ENCODE peak calls at places on chromosomes 11 and 22, in seven cellular contexts. U is sigmoid colon, C is A549, W is adrenal gland, L is HCT116, M is K562, O is breast epithelium. N is an unnamed sample.

GRCh38 chr11:12119502-12119901 is 9.1 kb downstream of the MICAL2 start:
- DNase-seq in M (no peak), C (no peak), W (no peak), O (no peak), L (no peak), U (no peak), N (no peak)

GRCh38 chr11:76041208-76041607 is 165.1 kb downstream of the WNT11 start:
- DNase-seq in U (no peak), L (no peak), W (no peak), O (no peak), C (no peak), M (no peak), N (no peak)

GRCh38 chr11:105456950-105457349 is 152.9 kb upstream of the GRIA4 start:
- DNase-seq in W (no peak), C (no peak), O (no peak), U (no peak), M (peak; percentile 18), L (no peak), N (no peak)

GRCh38 chr11:6203327-6203726 is 2.0 kb upstream of the C11orf42 start:
- DNase-seq in O (no peak), M (no peak), W (no peak), L (no peak), C (no peak), U (no peak), N (no peak)

GRCh38 chr11:75557649-75558494 is 4.2 kb upstream of the SERPINH1 start:
- DNase-seq in O (no peak), W (peak; percentile 87), L (no peak), C (no peak), U (peak; percentile 89), M (no peak), N (peak; percentile 63)

GRCh38 chr11:111836766-111837165 is 34.6 kb downstream of the ALG9 start:
- DNase-seq in W (no peak), O (no peak), M (no peak), C (no peak), L (no peak), U (no peak), N (no peak)

GRCh38 chr11:90288207-90288821 is 65.5 kb upstream of the CHORDC1 start:
- DNase-seq in C (peak; percentile 30), O (no peak), W (no peak), L (peak; percentile 16), M (peak; percentile 24), U (no peak), N (no peak)

GRCh38 chr11:74072721-74073120 is 63.8 kb upstream of the UCP3 start:
- DNase-seq in W (no peak), O (no peak), M (no peak), U (no peak), L (no peak), C (no peak), N (no peak)

GRCh38 chr11:75508051-75508561 is 17.6 kb downstream of the GDPD5 start:
- DNase-seq in L (no peak), M (no peak), C (no peak), W (no peak), O (no peak), U (no peak), N (no peak)

GRCh38 chr11:72787262-72788104 is 6.4 kb downstream of the STARD10 start:
- DNase-seq in L (no peak), O (no peak), W (no peak), C (peak; percentile 51), M (peak; percentile 84), U (no peak), N (no peak)

GRCh38 chr22:45528046-45528445 is 25.4 kb downstream of the FBLN1 start:
- DNase-seq in M (no peak), W (no peak), U (no peak), L (no peak), O (no peak), C (no peak), N (no peak)

GRCh38 chr11:6988506-6988905 is 31.6 kb downstream of the ZNF214 start:
- DNase-seq in L (no peak), C (no peak), M (no peak), W (no peak), O (no peak), U (no peak), N (no peak)

GRCh38 chr11:7167976-7168740 is 79.4 kb downstream of the RBMXL2 start:
- DNase-seq in C (no peak), W (no peak), M (no peak), L (no peak), O (no peak), U (no peak), N (no peak)

GRCh38 chr11:1780700-1781592 is 17.2 kb upstream of the CTSD start:
- DNase-seq in C (no peak), O (peak; percentile 41), M (no peak), W (peak; percentile 51), U (peak; percentile 66), L (no peak), N (no peak)

GRCh38 chr11:1779034-1779805 is 15.5 kb upstream of the CTSD start:
- DNase-seq in M (no peak), U (peak; percentile 51), L (no peak), C (no peak), O (peak; percentile 48), W (no peak), N (no peak)

GRCh38 chr11:1781593-1781975 is 17.9 kb upstream of the CTSD start:
- DNase-seq in U (no peak), M (no peak), L (no peak), C (no peak), W (no peak), O (no peak), N (no peak)

GRCh38 chr11:1778141-1778911 is 14.6 kb upstream of the CTSD start:
- DNase-seq in L (no peak), U (peak; percentile 61), O (peak; percentile 41), M (peak; percentile 52), W (no peak), C (no peak), N (no peak)

GRCh38 chr11:1779806-1780699 is 16.3 kb upstream of the CTSD start:
- DNase-seq in U (peak; percentile 39), W (no peak), O (peak; percentile 45), M (no peak), L (no peak), C (no peak), N (no peak)
- H3K4me1 ChIP-seq in U (no peaks in the 10 kb centered on the region), W (no peaks in the 10 kb centered on the region), O (no peaks in the 10 kb centered on the region), M (peaks cover 8% of the 10 kb centered on the region), L (peaks cover 15% of the 10 kb centered on the region), C (peaks cover 34% of the 10 kb centered on the region), N (no peaks in the 10 kb centered on the region)

DNA sequence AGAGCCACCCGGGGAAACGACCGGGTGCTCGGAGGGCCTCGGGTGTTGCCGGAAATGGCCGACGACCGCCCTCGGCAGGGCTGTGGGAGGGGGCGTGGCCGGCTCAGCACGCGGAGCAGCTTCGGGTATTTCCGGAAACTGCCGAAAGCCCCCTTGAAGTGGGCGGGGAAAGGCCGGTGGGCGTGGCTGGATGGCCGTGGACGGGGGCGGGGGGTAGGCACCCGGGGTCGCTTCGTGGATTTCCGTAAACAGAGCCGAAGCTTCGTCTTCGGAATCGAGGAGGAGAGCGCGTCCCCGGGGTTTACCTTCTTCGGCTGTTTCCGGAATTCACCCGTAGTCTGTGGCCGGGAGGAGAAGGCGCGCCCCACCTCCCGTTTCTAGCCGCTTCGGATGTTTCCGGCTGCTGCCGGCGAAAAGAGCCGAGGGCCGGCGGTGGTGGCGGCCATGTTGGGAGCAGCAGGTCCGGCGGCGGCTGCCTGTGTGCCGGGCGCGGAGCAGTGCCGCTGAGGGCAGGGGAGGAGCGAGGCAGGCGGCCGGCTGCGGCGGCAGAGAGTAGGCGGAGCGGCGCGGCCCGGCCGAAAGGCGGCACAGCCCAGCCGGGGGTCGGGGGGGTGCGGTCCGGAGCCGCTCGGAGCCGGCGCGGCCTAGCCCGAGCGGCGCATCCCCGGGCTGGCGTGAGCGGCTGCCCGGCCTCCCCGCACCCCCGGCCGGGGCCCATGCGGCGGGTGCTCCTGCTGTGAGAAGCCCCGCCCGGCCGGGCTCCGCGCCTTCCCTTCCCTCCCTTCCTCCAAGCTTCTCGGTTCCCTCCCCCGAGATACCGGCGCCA is at the start of gene MARK2:
- DNase-seq in O (peak; percentile 99), W (peak; percentile 99), L (peak; percentile 97), C (peak; percentile 82), M (peak; percentile 98), U (peak; percentile 99), N (peak; percentile 99)
- TF ChIP-seq POLR2A in O (peak; percentile 71), W (peak; percentile 49), L (peak; percentile 18), C (peak; percentile 77), M (peak; percentile 62), U (peak; percentile 35), N (peak; percentile 44)

DNA sequence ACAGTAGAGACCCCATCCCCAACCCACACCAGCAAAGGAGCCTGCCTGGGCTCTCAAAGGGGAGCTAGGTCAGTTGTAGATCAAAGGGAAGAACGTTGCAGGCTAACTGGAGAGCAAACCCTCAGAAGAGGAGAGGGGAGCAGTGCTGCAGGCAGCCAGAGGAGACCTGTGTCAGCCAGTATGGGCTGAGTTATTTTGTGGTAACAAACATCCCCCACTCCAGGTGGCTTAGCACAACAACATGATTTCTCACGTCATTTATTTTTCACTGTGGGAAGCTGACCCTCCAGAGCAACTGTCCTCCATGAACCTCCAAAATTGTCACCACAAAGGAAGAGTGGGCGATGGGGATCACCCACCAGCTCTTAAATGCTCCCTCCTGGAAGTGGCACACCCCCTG is 19.8 kb upstream of the SHANK2 start:
- DNase-seq in C (no peak), U (peak; percentile 35), O (no peak), L (no peak), M (no peak), W (no peak), N (no peak)
- H3K4me1 ChIP-seq in C (peaks cover 19% of the 10 kb centered on the region), U (no peaks in the 10 kb centered on the region), O (no peaks in the 10 kb centered on the region), L (peaks cover 9% of the 10 kb centered on the region), M (no peaks in the 10 kb centered on the region), W (no peaks in the 10 kb centered on the region), N (no peaks in the 10 kb centered on the region)

GRCh38 chr22:24440270-24440717 is 12.9 kb downstream of the ADORA2A start:
- DNase-seq in W (no peak), M (no peak), C (no peak), L (no peak), U (no peak), O (no peak), N (no peak)

GRCh38 chr22:24437091-24437490 is 9.7 kb downstream of the ADORA2A start:
- DNase-seq in C (no peak), L (no peak), O (no peak), U (no peak), M (no peak), W (no peak), N (no peak)

GRCh38 chr22:24435861-24436351 is 8.5 kb downstream of the ADORA2A start:
- DNase-seq in C (no peak), W (peak; percentile 45), L (no peak), U (peak; percentile 46), M (no peak), O (no peak), N (no peak)

GRCh38 chr22:24436553-24436952 is 9.2 kb downstream of the ADORA2A start:
- DNase-seq in U (no peak), M (no peak), W (no peak), L (no peak), O (no peak), C (no peak), N (no peak)

GRCh38 chr22:24437820-24438328 is 10.5 kb downstream of the ADORA2A start:
- DNase-seq in L (no peak), C (no peak), U (no peak), M (no peak), W (no peak), O (no peak), N (no peak)
- TF ChIP-seq POLR2A in L (no peak), C (no peak), U (no peak), M (no peak), W (no peak), O (no peak), N (no peak)